ENCODE peak calls at places on chromosomes 1 and 21, in seven cellular contexts. X is adrenal gland, M is neural progenitor cell, A is cardiac fibroblast, L is transverse colon, H is A549, V is fibroblast of pulmonary artery. U is an unnamed sample.

GRCh38 chr21:39149882-39150281 is 33.4 kb downstream of the PSMG1 start:
- DNase-seq in X (no peak), H (no peak), V (no peak), L (no peak), A (no peak), M (no peak), U (no peak)

GRCh38 chr1:17229379-17229778 is 19.5 kb upstream of the PADI3 start:
- DNase-seq in H (no peak), V (no peak), A (no peak), L (peak; percentile 64), M (no peak), X (no peak), U (no peak)

GRCh38 chr1:64898107-64898861 is 68.1 kb downstream of the JAK1 start:
- DNase-seq in H (peak; percentile 70), V (peak; percentile 89), A (peak; percentile 83), L (peak; percentile 82), M (no peak), X (peak; percentile 97), U (peak; percentile 90)

GRCh38 chr1:174768949-174769348 is 230.8 kb upstream of the CACYBP start:
- DNase-seq in H (no peak), X (no peak), M (no peak), L (no peak), V (no peak), A (no peak), U (no peak)

GRCh38 chr1:16152521-16153087 is 3.3 kb downstream of the EPHA2 start:
- DNase-seq in X (no peak), M (peak; percentile 82), H (no peak), L (peak; percentile 63), A (no peak), V (no peak), U (no peak)

GRCh38 chr1:150804671-150805070 is 3.4 kb downstream of the CTSK start:
- DNase-seq in X (no peak), L (no peak), M (no peak), A (no peak), V (no peak), H (no peak), U (no peak)

GRCh38 chr21:39062196-39062900 is 120.9 kb downstream of the PSMG1 start:
- DNase-seq in M (no peak), L (no peak), X (no peak), V (no peak), H (no peak), A (no peak), U (no peak)

GRCh38 chr1:175872588-175872987 is 129.2 kb upstream of the TNR start:
- DNase-seq in A (no peak), M (no peak), L (no peak), H (no peak), X (no peak), V (no peak), U (no peak)

DNA sequence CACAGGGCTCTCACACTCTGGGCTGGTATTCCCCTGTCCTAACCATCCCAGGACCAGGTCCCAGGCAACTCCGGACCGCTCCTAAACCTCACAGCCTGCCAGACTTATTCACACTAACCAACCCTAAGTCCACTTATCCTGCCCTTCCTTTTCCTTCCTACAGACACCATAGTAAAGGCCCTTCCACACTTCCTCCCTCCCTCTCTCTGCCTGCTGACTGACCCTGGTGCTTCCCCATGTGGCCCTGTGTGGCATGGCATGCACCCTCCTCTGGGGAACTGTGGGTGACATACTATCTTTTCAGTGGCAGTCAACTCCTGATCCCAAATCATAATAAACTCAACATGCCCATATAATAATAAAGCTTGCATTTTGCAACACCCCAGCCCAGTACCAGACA is 155.1 kb upstream of the DNAH14 start:
- DNase-seq in H (no peak), X (no peak), A (no peak), M (no peak), L (no peak), V (no peak), U (peak; percentile 14)
- TF ChIP-seq CTCF in H (no peak), X (no peak), A (peak; percentile 28), M (peak; percentile 26), L (no peak), V (peak; percentile 22), U (peak; percentile 29)

DNA sequence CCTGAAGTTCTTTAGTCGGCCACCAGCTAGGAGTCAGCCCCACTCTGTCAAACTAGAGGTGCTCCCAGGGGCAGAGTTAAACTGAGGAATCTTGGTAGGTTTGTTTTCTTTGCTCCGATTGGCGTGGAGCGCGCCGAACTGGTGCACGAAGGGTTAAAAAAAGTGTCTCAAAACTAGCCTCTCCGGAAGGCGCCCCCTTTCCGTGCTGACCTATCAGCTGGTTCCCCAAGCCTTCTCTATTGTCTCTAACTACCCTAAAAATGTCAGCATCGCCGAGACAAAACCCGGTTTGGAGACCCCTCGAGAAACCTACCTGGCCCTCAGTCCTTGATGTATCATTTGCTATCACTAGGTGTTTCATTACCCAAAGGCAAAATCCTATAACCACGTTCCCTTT is 2.2 kb downstream of the TGFB2 start:
- DNase-seq in X (peak; percentile 19), H (no peak), M (peak; percentile 46), L (no peak), V (peak; percentile 60), A (peak; percentile 39), U (peak; percentile 33)
- TF ChIP-seq CTCF in X (no peak), H (no peak), M (peak; percentile 7), L (no peak), V (no peak), A (peak; percentile 9), U (no peak)

GRCh38 chr1:231093158-231093922 is 53.3 kb upstream of the FAM89A start:
- DNase-seq in H (no peak), L (no peak), X (no peak), A (peak; percentile 28), M (peak; percentile 81), V (no peak), U (no peak)
- TF ChIP-seq CTCF in H (peak; percentile 34), L (no peak), X (no peak), A (no peak), M (peak; percentile 35), V (peak; percentile 2), U (no peak)

GRCh38 chr21:32562426-32562825 is 22.9 kb downstream of the TCP10L start:
- DNase-seq in H (no peak), L (peak; percentile 22), V (peak; percentile 92), M (peak; percentile 62), A (peak; percentile 91), X (no peak), U (peak; percentile 72)
- TF ChIP-seq CTCF in H (no peak), L (no peak), V (peak; percentile 67), M (peak; percentile 60), A (peak; percentile 62), X (no peak), U (peak; percentile 61)

DNA sequence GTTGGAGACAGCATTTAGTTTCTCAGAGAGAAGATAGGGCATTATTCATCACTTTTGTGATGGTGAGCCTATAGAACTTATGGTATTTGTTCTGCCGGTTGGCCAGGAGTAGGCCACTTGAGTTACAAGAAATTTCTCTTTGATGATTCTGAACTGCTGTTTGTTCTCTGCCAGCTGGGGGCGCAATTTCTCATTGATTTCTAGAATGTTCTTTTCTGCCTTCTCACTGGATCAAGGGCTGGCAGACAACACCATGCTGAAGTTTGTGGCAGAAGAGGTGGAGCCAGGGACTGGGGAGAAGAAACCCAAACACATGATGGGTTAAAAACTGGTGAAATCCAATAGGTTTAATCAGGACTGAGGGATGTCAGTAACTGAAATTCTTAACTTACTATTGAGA is 360.6 kb downstream of the FAM72C start:
- DNase-seq in H (no peak), A (peak; percentile 1), V (peak; percentile 1), X (no peak), L (no peak), M (no peak), U (peak; percentile 7)
- TF ChIP-seq CTCF in H (peak; percentile 18), A (no peak), V (no peak), X (no peak), L (no peak), M (no peak), U (peak; percentile 52)

DNA sequence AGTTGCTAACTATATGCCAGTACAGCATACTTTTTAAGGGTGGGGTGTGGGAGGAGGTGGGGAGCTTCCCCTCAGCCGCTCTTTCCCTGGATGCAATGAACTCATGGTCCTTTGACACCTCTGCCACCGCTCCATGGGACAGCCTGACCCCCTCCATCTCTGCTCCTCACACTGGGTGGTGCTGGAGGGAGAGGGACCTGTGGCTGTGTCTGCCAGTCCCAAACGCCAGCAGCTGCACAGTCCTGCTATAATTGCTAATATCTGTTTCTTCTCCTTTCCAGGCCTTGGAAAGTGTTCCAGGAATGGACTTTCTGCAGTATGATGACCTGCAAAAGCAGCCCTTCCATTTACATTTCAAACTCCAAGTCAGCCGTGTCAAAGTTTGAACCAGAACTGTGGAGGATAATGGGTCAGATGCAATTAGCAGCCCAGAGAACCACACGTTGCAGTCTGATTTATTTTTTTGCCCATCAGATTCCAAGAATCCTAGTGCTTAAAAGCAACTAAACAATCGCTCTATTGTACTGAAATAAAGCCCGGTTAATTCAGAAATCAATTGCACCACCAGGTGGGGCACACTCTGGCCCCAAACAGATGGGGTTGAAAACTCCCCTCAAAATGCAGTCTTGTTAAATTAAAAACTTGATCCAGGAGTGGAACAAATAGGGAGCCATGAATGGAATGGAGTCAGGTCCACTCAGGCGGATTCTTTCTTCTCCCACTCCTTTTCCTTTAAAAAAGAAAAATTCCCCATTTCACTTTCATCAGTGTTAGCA is 160.6 kb upstream of the LMO4 start:
- DNase-seq in H (no peak), A (no peak), X (no peak), V (no peak), M (no peak), L (no peak), U (no peak)
- TF ChIP-seq CTCF in H (no peak), A (no peak), X (no peak), V (peak; percentile 9), M (peak; percentile 44), L (no peak), U (no peak)

DNA sequence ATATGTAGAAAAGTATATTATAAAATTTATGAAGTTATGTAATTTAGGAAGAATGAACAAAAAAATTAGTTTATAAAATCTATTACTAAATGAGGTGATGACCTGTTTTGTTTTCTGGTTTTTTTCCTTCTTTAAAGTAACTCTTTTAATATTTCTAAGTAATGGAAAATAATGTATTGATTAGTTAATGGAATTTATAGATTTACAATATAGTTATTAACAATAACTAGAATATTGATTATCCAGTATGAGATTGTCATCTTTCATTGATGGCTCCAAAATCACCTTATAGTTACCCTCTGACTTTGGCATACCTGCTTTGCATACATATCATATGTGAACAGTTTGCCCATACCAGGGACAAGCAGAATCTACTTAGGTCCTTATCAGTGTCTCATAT is 23.4 kb downstream of the CAMSAP2 start:
- DNase-seq in X (no peak), M (no peak), V (no peak), H (no peak), A (no peak), L (no peak), U (no peak)
- TF ChIP-seq CTCF in X (no peak), M (no peak), V (no peak), H (no peak), A (no peak), L (no peak), U (no peak)

U was measured in A673.